ENCODE peak calls at places on chromosome 20, in six cellular contexts. S is activated CD8-positive, alpha-beta memory T cell treated with anti-CD3 and anti-CD28 coated beads, Interleukin-2, amount 10 ng/mL, durations not matched to agents 7 days and 5 days; J is effector memory CD8-positive, alpha-beta T cell; Q is activated naive CD8-positive, alpha-beta T cell treated with anti-CD3 and anti-CD28 coated beads, Interleukin-2, amount 50 U/mL, for 24 hours; L is RWPE2; T is central memory CD8-positive, alpha-beta T cell. G is an unnamed sample.

GRCh38 chr20:50385733-50386640 is 124.2 kb upstream of the PTPN1 start:
- ATAC-seq in J (peak), T (peak), Q (peak), L (no peak), S (peak), G (peak)

GRCh38 chr20:11221046-11221445 is 547.2 kb upstream of the JAG1 start:
- ATAC-seq in S (no peak), T (no peak), J (no peak), Q (no peak), L (no peak), G (no peak)

GRCh38 chr20:32439132-32439829 is 81.2 kb downstream of the ASXL1 start:
- ATAC-seq in T (no peak), J (peak), Q (peak), L (no peak), S (peak), G (peak)

GRCh38 chr20:58513580-58514285 is 1.5 kb downstream of the APCDD1L start:
- ATAC-seq in S (no peak), J (no peak), Q (no peak), L (no peak), T (no peak), G (no peak)

GRCh38 chr20:64065973-64066341 is 3.0 kb downstream of the TCEA2 start:
- ATAC-seq in L (peak), J (peak), T (peak), Q (peak), S (peak), G (peak)

GRCh38 chr20:60087563-60088105 is 129.4 kb downstream of the CDH26 start:
- ATAC-seq in J (no peak), S (no peak), L (peak), Q (no peak), T (no peak), G (no peak)

GRCh38 chr20:36391456-36391855 is 85.3 kb downstream of the DLGAP4 start:
- ATAC-seq in L (peak), J (no peak), Q (no peak), S (no peak), T (no peak), G (no peak)

GRCh38 chr20:50379049-50379990 is 130.9 kb upstream of the PTPN1 start:
- ATAC-seq in L (peak), T (no peak), J (no peak), Q (no peak), S (no peak), G (no peak)

GRCh38 chr20:15396900-15397299 is 1059.5 kb upstream of the FLRT3 start:
- ATAC-seq in L (no peak), Q (no peak), T (no peak), J (no peak), S (no peak), G (no peak)

GRCh38 chr20:20022498-20022897 is 5.3 kb downstream of the NAA20 start:
- ATAC-seq in L (no peak), S (peak), T (no peak), J (no peak), Q (peak), G (peak)

GRCh38 chr20:20441259-20441658 is 73.4 kb downstream of the INSM1 start:
- ATAC-seq in L (peak), J (no peak), T (no peak), Q (no peak), S (no peak), G (no peak)

GRCh38 chr20:10469599-10469998 is 34.5 kb downstream of the SLX4IP start:
- ATAC-seq in Q (no peak), T (peak), L (peak), J (peak), S (peak), G (peak)

GRCh38 chr20:20084296-20084752 is 32.0 kb downstream of the CFAP61 start:
- ATAC-seq in S (no peak), Q (no peak), T (no peak), L (peak), J (no peak), G (no peak)

GRCh38 chr20:7883741-7884140 is 56.5 kb downstream of the HAO1 start:
- ATAC-seq in L (no peak), J (no peak), T (no peak), S (no peak), Q (no peak), G (no peak)

GRCh38 chr20:4482378-4482777 is 239.3 kb upstream of the PRND start:
- ATAC-seq in L (no peak), T (no peak), Q (no peak), J (no peak), S (no peak), G (no peak)

GRCh38 chr20:24989162-24989561 is 3.4 kb downstream of the APMAP start:
- ATAC-seq in S (no peak), L (no peak), T (no peak), Q (no peak), J (no peak), G (no peak)

GRCh38 chr20:32528905-32529670 is 56.0 kb downstream of the NOL4L start:
- ATAC-seq in J (no peak), T (no peak), S (no peak), Q (no peak), L (no peak), G (no peak)

GRCh38 chr20:42837456-42837855 is 352.2 kb downstream of the PTPRT start:
- ATAC-seq in L (no peak), S (no peak), Q (no peak), T (no peak), J (no peak), G (no peak)

GRCh38 chr20:63140683-63141433 is 75.1 kb downstream of the YTHDF1 start:
- ATAC-seq in T (no peak), J (no peak), S (no peak), Q (no peak), L (no peak), G (no peak)

GRCh38 chr20:31718952-31719643 is 3.6 kb downstream of the BCL2L1 start:
- ATAC-seq in Q (no peak), S (no peak), T (no peak), L (peak), J (no peak), G (no peak)

GRCh38 chr20:38843346-38843745 is 37.8 kb downstream of the PPP1R16B start:
- ATAC-seq in L (no peak), S (peak), J (no peak), T (no peak), Q (peak), G (peak)

GRCh38 chr20:15185322-15185721 is 847.9 kb upstream of the FLRT3 start:
- ATAC-seq in Q (no peak), L (no peak), J (no peak), S (no peak), T (no peak), G (no peak)

GRCh38 chr20:38547288-38547825 is 33.6 kb upstream of the ADIG start:
- ATAC-seq in T (no peak), J (no peak), L (no peak), Q (no peak), S (no peak), G (no peak)

GRCh38 chr20:46246527-46246926 is 61.8 kb downstream of the CDH22 start:
- ATAC-seq in L (no peak), J (peak), Q (no peak), T (peak), S (peak), G (no peak)

GRCh38 chr20:61166324-61166723 is 85.7 kb upstream of the CDH4 start:
- ATAC-seq in J (no peak), T (no peak), L (peak), S (no peak), Q (no peak), G (no peak)

GRCh38 chr20:60101201-60101893 is 143.1 kb downstream of the CDH26 start:
- ATAC-seq in J (no peak), T (no peak), Q (no peak), L (no peak), S (no peak), G (no peak)

GRCh38 chr20:2778602-2779321 is 21.7 kb downstream of the CPXM1 start:
- ATAC-seq in L (no peak), T (no peak), J (no peak), Q (no peak), S (no peak), G (no peak)

GRCh38 chr20:54514020-54514607 is 38.7 kb downstream of the DOK5 start:
- ATAC-seq in J (no peak), S (no peak), Q (no peak), T (no peak), L (no peak), G (no peak)

GRCh38 chr20:44945261-44945660 is 14.9 kb downstream of the TOMM34 start:
- ATAC-seq in T (no peak), Q (no peak), S (no peak), L (no peak), J (no peak), G (no peak)

GRCh38 chr20:35320396-35321126 is 28.3 kb upstream of the FAM83C start:
- ATAC-seq in S (no peak), L (peak), T (no peak), J (no peak), Q (no peak), G (no peak)

GRCh38 chr20:21322921-21323321 is 19.8 kb downstream of the XRN2 start:
- ATAC-seq in S (peak), J (peak), L (no peak), Q (peak), T (peak), G (no peak)

GRCh38 chr20:13274311-13274965 is 53.4 kb downstream of the ISM1 start:
- ATAC-seq in Q (no peak), T (no peak), J (no peak), S (no peak), L (no peak), G (no peak)

GRCh38 chr20:63215101-63216040 is 560 bp downstream of the YTHDF1 start:
- ATAC-seq in T (no peak), L (peak), Q (peak), S (no peak), J (no peak), G (no peak)

GRCh38 chr20:44288252-44288651 is 22.8 kb downstream of the FITM2 start:
- ATAC-seq in T (no peak), J (peak), S (no peak), Q (no peak), L (no peak), G (no peak)

GRCh38 chr20:13788167-13788834 is 3.5 kb downstream of the NDUFAF5 start:
- ATAC-seq in S (no peak), Q (no peak), L (peak), J (no peak), T (no peak), G (no peak)

GRCh38 chr20:50389808-50390684 is 120.1 kb upstream of the PTPN1 start:
- ATAC-seq in J (no peak), S (no peak), Q (no peak), T (no peak), L (no peak), G (no peak)

GRCh38 chr20:56391596-56392281 is at the start of gene AURKA:
- ATAC-seq in T (peak), Q (peak), J (peak), S (peak), L (peak), G (peak)

G was measured in activated CD4-positive, CD25-positive, alpha-beta regulatory T cell treated with anti-CD3 and anti-CD28 coated beads, Interleukin-2, amount 50 U/mL, for 24 hours.